ENCODE peak calls at places on chromosomes 3 and 15, in four cellular contexts. Y, N, V and U are unnamed samples.

GRCh38 chr15:90860942-90861675 is 7.3 kb upstream of the FURIN start:
- DNase-seq in Y (no peak), N (peak), V (no peak), U (no peak)

GRCh38 chr3:172173316-172174271 is 134.2 kb downstream of the FNDC3B start:
- DNase-seq in Y (no peak), N (no peak), V (no peak), U (no peak)

GRCh38 chr3:182739619-182740018 is 53.7 kb upstream of the ATP11B start:
- DNase-seq in Y (no peak), N (no peak), V (no peak), U (peak)

GRCh38 chr15:100030586-100031249 is 297.5 kb upstream of the LYSMD4 start:
- DNase-seq in Y (no peak), N (no peak), V (no peak), U (no peak)

GRCh38 chr3:184186184-184186901 is at the start of gene ABCF3:
- DNase-seq in Y (no peak), N (no peak), V (no peak), U (no peak)

GRCh38 chr3:73549071-73549600 is 75.6 kb downstream of the PDZRN3 start:
- DNase-seq in Y (no peak), N (no peak), V (no peak), U (no peak)

GRCh38 chr3:185341616-185342457 is 21.1 kb upstream of the MAP3K13 start:
- DNase-seq in Y (no peak), N (no peak), V (no peak), U (no peak)

GRCh38 chr15:31487811-31488436 is 161.3 kb downstream of the KLF13 start:
- DNase-seq in Y (peak), N (no peak), V (no peak), U (no peak)

GRCh38 chr3:11475324-11475723 is 168.4 kb downstream of the VGLL4 start:
- DNase-seq in Y (no peak), N (no peak), V (no peak), U (no peak)

DNA sequence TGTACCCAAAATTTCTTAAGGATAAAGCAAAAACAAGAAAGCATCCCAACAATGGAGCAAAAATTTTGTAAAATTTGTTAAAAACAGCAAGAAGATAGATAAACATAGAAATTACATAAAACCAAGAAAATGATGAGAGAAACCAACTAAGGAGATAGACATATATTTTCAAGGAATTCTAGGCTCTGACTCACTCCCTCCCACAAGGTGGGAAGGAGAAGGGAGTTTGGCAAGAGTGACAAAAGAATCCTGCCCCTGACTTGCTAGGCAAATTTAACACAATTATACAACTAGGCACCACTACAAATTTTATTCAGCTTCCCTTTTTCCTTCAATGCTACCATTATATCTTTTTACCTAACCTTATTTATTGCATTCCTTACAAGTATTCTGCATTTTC is 70.9 kb downstream of the MYO9A start:
- DNase-seq in Y (no peak), N (no peak), V (no peak), U (no peak)
- TF ChIP-seq HDAC6 in Y (no peak), N (no peak), V (no peak), U (no peak)

GRCh38 chr15:28947241-28947674 is 61.5 kb downstream of the APBA2 start:
- DNase-seq in Y (no peak), N (no peak), V (no peak), U (no peak)

GRCh38 chr15:28944286-28944685 is 58.5 kb downstream of the APBA2 start:
- DNase-seq in Y (no peak), N (no peak), V (no peak), U (no peak)

GRCh38 chr15:28944696-28945300 is 59.0 kb downstream of the APBA2 start:
- DNase-seq in Y (no peak), N (no peak), V (no peak), U (no peak)

GRCh38 chr15:28943611-28944230 is 57.9 kb downstream of the APBA2 start:
- DNase-seq in Y (no peak), N (no peak), V (no peak), U (no peak)

GRCh38 chr15:28945626-28946215 is 59.9 kb downstream of the APBA2 start:
- DNase-seq in Y (no peak), N (no peak), V (no peak), U (no peak)
- TF ChIP-seq RFX5 in Y (no peak), N (no peak), V (no peak), U (no peak)

GRCh38 chr3:59809016-59809415 is 759.2 kb upstream of the CFAP20DC start:
- DNase-seq in Y (no peak), N (no peak), V (no peak), U (no peak)
- TF ChIP-seq HDAC6 in Y (no peak), N (no peak), V (no peak), U (no peak)

GRCh38 chr3:160748226-160748625 is 7.8 kb upstream of the PPM1L start:
- DNase-seq in Y (no peak), N (no peak), V (no peak), U (no peak)
- TF ChIP-seq RFX5 in Y (no peak), N (no peak), V (no peak), U (no peak)